ENCODE peak calls at places on chromosomes 11 and 22, in eight cellular contexts. S is K562, E is HCT116, J is HL-60, T is HepG2, Y is Panc1, D is GM12878, X is SK-N-SH. R is an unnamed sample.

GRCh38 chr11:118519549-118519948 is 7.7 kb upstream of the TTC36 start:
- DNase-seq in S (no peak), E (no peak), J (no peak), T (no peak), Y (no peak), D (no peak), X (no peak), R (no peak)

GRCh38 chr11:8098361-8098760 is 17.4 kb downstream of the TUB start:
- DNase-seq in S (no peak), E (no peak), J (no peak), T (no peak), Y (no peak), D (no peak), X (no peak), R (no peak)

GRCh38 chr22:24474221-24474620 is 20.9 kb upstream of the UPB1 start:
- DNase-seq in S (no peak), E (peak), J (no peak), T (peak), Y (no peak), D (no peak), X (no peak), R (no peak)

GRCh38 chr22:46546466-46547178 is 9.2 kb upstream of the CELSR1 start:
- DNase-seq in S (no peak), E (no peak), J (no peak), T (no peak), Y (no peak), D (no peak), X (no peak), R (no peak)

GRCh38 chr11:75663808-75664207 is 5.0 kb downstream of the MAP6 start:
- DNase-seq in S (no peak), E (no peak), J (no peak), T (no peak), Y (no peak), D (no peak), X (no peak), R (peak)

GRCh38 chr11:120811731-120812130 is 212.2 kb upstream of the TBCEL start:
- DNase-seq in S (no peak), E (no peak), J (no peak), T (no peak), Y (no peak), D (no peak), X (no peak), R (no peak)

GRCh38 chr11:3124821-3125220 is 40.3 kb downstream of the OSBPL5 start:
- DNase-seq in S (no peak), E (no peak), J (no peak), T (no peak), Y (no peak), D (no peak), X (no peak), R (no peak)

GRCh38 chr22:50578776-50579310 is 616 bp upstream of the CPT1B start:
- DNase-seq in S (no peak), E (no peak), J (no peak), T (no peak), Y (no peak), D (no peak), X (no peak), R (no peak)

DNA sequence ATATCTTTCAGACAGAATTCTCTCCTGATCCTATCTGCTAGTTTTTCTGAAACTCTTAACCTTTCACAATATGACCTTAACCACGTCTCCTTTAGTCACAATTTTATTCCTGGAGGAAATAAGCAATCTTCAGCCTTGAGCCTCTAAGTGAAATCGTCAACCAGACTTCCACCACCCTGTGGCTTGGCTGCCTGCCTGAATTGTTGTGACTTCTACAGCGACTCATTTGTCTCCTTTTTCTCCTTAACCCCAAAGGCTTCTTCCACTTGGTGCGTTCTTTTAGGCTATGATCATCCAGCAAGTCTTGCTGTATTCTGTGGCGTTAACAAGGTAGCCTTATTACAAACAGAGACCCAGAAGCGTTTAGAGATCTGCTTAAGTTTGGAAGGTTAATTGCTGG is 535.1 kb upstream of the ARHGAP42 start:
- DNase-seq in S (no peak), E (no peak), J (no peak), T (no peak), Y (no peak), D (no peak), X (no peak), R (no peak)
- TF ChIP-seq REST in S (no peak), E (no peak), J (no peak), T (no peak), Y (no peak), D (no peak), X (no peak), R (no peak)

GRCh38 chr11:68827733-68828132 is 14.0 kb downstream of the CPT1A start:
- DNase-seq in S (no peak), E (no peak), J (peak), T (peak), Y (no peak), D (no peak), X (no peak), R (no peak)
- TF ChIP-seq POLR2AphosphoS5 in S (no peak), E (no peak), J (peak), T (no peak), Y (no peak), D (no peak), X (no peak), R (no peak)

GRCh38 chr22:19149047-19149883 is 827 bp downstream of the GSC2 start:
- DNase-seq in S (no peak), E (no peak), J (peak), T (no peak), Y (no peak), D (no peak), X (peak), R (peak)
- TF ChIP-seq REST in S (no peak), E (no peak), J (no peak), T (no peak), Y (no peak), D (no peak), X (no peak), R (no peak)

GRCh38 chr11:36449566-36450390 is 60.3 kb downstream of the TRAF6 start:
- DNase-seq in S (no peak), E (no peak), J (no peak), T (no peak), Y (no peak), D (no peak), X (no peak), R (no peak)
- TF ChIP-seq POLR2AphosphoS5 in S (no peak), E (no peak), J (no peak), T (no peak), Y (no peak), D (no peak), X (no peak), R (no peak)

R was measured in GM23338.